ENCODE peak calls at places on chromosome 20, in four cellular contexts. One of them, this sample, is unnamed.

GRCh38 chr20:49916146-49917002 is 1.0 kb upstream of the SPATA2 start:
- DNase-seq in pons: no peak
- DNase-seq in mucosa of gallbladder: peak
- DNase-seq in foreskin melanocyte: no peak
- DNase-seq in this sample: peak

GRCh38 chr20:2353231-2353630 is 27.5 kb upstream of the TGM6 start:
- DNase-seq in mucosa of gallbladder: no peak
- DNase-seq in foreskin melanocyte: no peak
- DNase-seq in pons: no peak
- DNase-seq in this sample: no peak

GRCh38 chr20:36315545-36316351 is 9.6 kb downstream of the DLGAP4 start:
- DNase-seq in foreskin melanocyte: no peak
- DNase-seq in mucosa of gallbladder: no peak
- DNase-seq in pons: no peak
- DNase-seq in this sample: no peak

GRCh38 chr20:43925786-43926185 is 11.1 kb downstream of the TOX2 start:
- DNase-seq in pons: no peak
- DNase-seq in mucosa of gallbladder: no peak
- DNase-seq in foreskin melanocyte: peak
- DNase-seq in this sample: peak

GRCh38 chr20:42138711-42139110 is 520.5 kb upstream of the CHD6 start:
- DNase-seq in mucosa of gallbladder: no peak
- DNase-seq in foreskin melanocyte: no peak
- DNase-seq in pons: peak
- DNase-seq in this sample: no peak

GRCh38 chr20:32773214-32773613 is 11.0 kb downstream of the DNMT3B start:
- DNase-seq in foreskin melanocyte: no peak
- DNase-seq in mucosa of gallbladder: no peak
- DNase-seq in pons: no peak
- DNase-seq in this sample: no peak

GRCh38 chr20:41173791-41174341 is 36.5 kb downstream of the PLCG1 start:
- DNase-seq in mucosa of gallbladder: no peak
- DNase-seq in foreskin melanocyte: no peak
- DNase-seq in pons: no peak
- DNase-seq in this sample: no peak

GRCh38 chr20:56722042-56722441 is 92.9 kb downstream of the TFAP2C start:
- DNase-seq in foreskin melanocyte: no peak
- DNase-seq in pons: peak
- DNase-seq in mucosa of gallbladder: peak
- DNase-seq in this sample: no peak

GRCh38 chr20:38243617-38244016 is 16.9 kb downstream of the KIAA1755 start:
- DNase-seq in mucosa of gallbladder: no peak
- DNase-seq in pons: no peak
- DNase-seq in foreskin melanocyte: no peak
- DNase-seq in this sample: no peak

GRCh38 chr20:38497246-38497645 is 24.6 kb downstream of the RALGAPB start:
- DNase-seq in mucosa of gallbladder: no peak
- DNase-seq in foreskin melanocyte: no peak
- DNase-seq in pons: no peak
- DNase-seq in this sample: no peak

GRCh38 chr20:60785817-60786216 is 466.2 kb upstream of the CDH4 start:
- DNase-seq in pons: no peak
- DNase-seq in mucosa of gallbladder: no peak
- DNase-seq in foreskin melanocyte: no peak
- DNase-seq in this sample: no peak

GRCh38 chr20:50271674-50272412 is 81.2 kb downstream of the CEBPB start:
- DNase-seq in foreskin melanocyte: no peak
- DNase-seq in mucosa of gallbladder: no peak
- DNase-seq in pons: peak
- DNase-seq in this sample: no peak

GRCh38 chr20:1806456-1806855 is 88.8 kb upstream of the SIRPA start:
- DNase-seq in mucosa of gallbladder: no peak
- DNase-seq in pons: no peak
- DNase-seq in foreskin melanocyte: no peak
- DNase-seq in this sample: no peak

GRCh38 chr20:9054176-9054575 is 14.7 kb upstream of the PLCB4 start:
- DNase-seq in pons: no peak
- DNase-seq in mucosa of gallbladder: no peak
- DNase-seq in foreskin melanocyte: no peak
- DNase-seq in this sample: no peak

GRCh38 chr20:45470939-45471338 is 1.4 kb downstream of the WFDC2 start:
- DNase-seq in foreskin melanocyte: no peak
- DNase-seq in mucosa of gallbladder: no peak
- DNase-seq in pons: peak
- DNase-seq in this sample: no peak

GRCh38 chr20:51432251-51432784 is 110.2 kb downstream of the NFATC2 start:
- DNase-seq in foreskin melanocyte: no peak
- DNase-seq in mucosa of gallbladder: no peak
- DNase-seq in pons: no peak
- DNase-seq in this sample: no peak

GRCh38 chr20:37468886-37469285 is 52.2 kb upstream of the NNAT start:
- DNase-seq in foreskin melanocyte: no peak
- DNase-seq in pons: no peak
- DNase-seq in mucosa of gallbladder: no peak
- DNase-seq in this sample: no peak

GRCh38 chr20:6663751-6664388 is 103.6 kb upstream of the BMP2 start:
- DNase-seq in mucosa of gallbladder: no peak
- DNase-seq in pons: no peak
- DNase-seq in foreskin melanocyte: no peak
- DNase-seq in this sample: no peak

GRCh38 chr20:38116409-38117165 is 48.5 kb downstream of the TGM2 start:
- DNase-seq in pons: no peak
- DNase-seq in mucosa of gallbladder: no peak
- DNase-seq in foreskin melanocyte: no peak
- DNase-seq in this sample: no peak

GRCh38 chr20:48906221-48906877 is 15.2 kb upstream of the ARFGEF2 start:
- DNase-seq in foreskin melanocyte: no peak
- DNase-seq in pons: no peak
- DNase-seq in mucosa of gallbladder: no peak
- DNase-seq in this sample: no peak

GRCh38 chr20:1204547-1204946 is 1.3 kb downstream of the C20orf202 start:
- DNase-seq in pons: no peak
- DNase-seq in mucosa of gallbladder: no peak
- DNase-seq in foreskin melanocyte: no peak
- DNase-seq in this sample: no peak

GRCh38 chr20:32263398-32263954 is 14.0 kb upstream of the KIF3B start:
- DNase-seq in pons: no peak
- DNase-seq in foreskin melanocyte: no peak
- DNase-seq in mucosa of gallbladder: no peak
- DNase-seq in this sample: no peak

GRCh38 chr20:49484180-49485140 is 2.0 kb upstream of the KCNB1 start:
- DNase-seq in pons: peak
- DNase-seq in mucosa of gallbladder: peak
- DNase-seq in foreskin melanocyte: no peak
- DNase-seq in this sample: peak

GRCh38 chr20:56469077-56469449 is 636 bp downstream of the RTF2 start:
- DNase-seq in mucosa of gallbladder: no peak
- DNase-seq in foreskin melanocyte: no peak
- DNase-seq in pons: no peak
- DNase-seq in this sample: no peak